ENCODE peak calls at places on chromosome 5, in ten cellular contexts. K is activated CD4-positive, CD25-positive, alpha-beta regulatory T cell; A is fibroblast of mammary gland; O is iris pigment epithelial cell; B is uterus; P is activated naive CD8-positive, alpha-beta T cell treated with anti-CD3 and anti-CD28 coated beads, Interleukin-2, amount 10 ng/mL, durations not matched to agents 7 days and 5 days; J is occipital lobe; V is posterior vena cava; N is stimulated activated CD8-positive, alpha-beta memory T cell treated with anti-CD3 and anti-CD28 coated beads, Interleukin-15, amount 100 ng/mL, for 4 hours; Q is ovary. G is an unnamed sample.
A peak's percentile ranks its signal among the peaks of the same experiment; 100 is the strongest.

GRCh38 chr5:73625905-73626811 is at the start of gene ARHGEF28:
- DNase-seq in K (no peak), A (peak; percentile 38), O (peak; percentile 52), B (peak; percentile 28), P (peak; percentile 39), J (peak; percentile 27), V (no peak), N (peak; percentile 15), Q (peak; percentile 78), G (peak; percentile 81)

GRCh38 chr5:149002053-149002452 is 60.8 kb downstream of the SH3TC2 start:
- DNase-seq in K (no peak), A (peak; percentile 98), O (peak; percentile 99), B (no peak), P (no peak), J (no peak), V (no peak), N (no peak), Q (no peak), G (no peak)

GRCh38 chr5:90201923-90202322 is 207.6 kb downstream of the CETN3 start:
- DNase-seq in K (no peak), A (peak; percentile 48), O (peak; percentile 90), B (no peak), P (no peak), J (no peak), V (no peak), N (no peak), Q (no peak), G (no peak)

GRCh38 chr5:138990986-138991645 is 116.0 kb upstream of the LRRTM2 start:
- DNase-seq in K (no peak), A (no peak), O (no peak), B (no peak), P (no peak), J (no peak), V (no peak), N (no peak), Q (no peak), G (peak; percentile 17)

GRCh38 chr5:179668404-179668803 is 12.4 kb downstream of the CBY3 start:
- DNase-seq in K (no peak), A (peak; percentile 66), O (peak; percentile 67), B (no peak), P (no peak), J (no peak), V (no peak), N (no peak), Q (no peak), G (no peak)

GRCh38 chr5:127216143-127216542 is 74.5 kb upstream of the MEGF10 start:
- DNase-seq in K (no peak), A (no peak), O (no peak), B (no peak), P (no peak), J (no peak), V (no peak), N (no peak), Q (no peak), G (no peak)

GRCh38 chr5:173739741-173740140 is 123.3 kb upstream of the BOD1 start:
- DNase-seq in K (no peak), A (no peak), O (no peak), B (no peak), P (no peak), J (no peak), V (no peak), N (no peak), Q (no peak), G (no peak)

GRCh38 chr5:32058101-32058500 is 116.0 kb downstream of the GOLPH3 start:
- DNase-seq in K (no peak), A (peak; percentile 8), O (peak; percentile 46), B (no peak), P (no peak), J (no peak), V (no peak), N (no peak), Q (no peak), G (no peak)

GRCh38 chr5:150286820-150287219 is 2.8 kb downstream of the CAMK2A start:
- DNase-seq in K (no peak), A (no peak), O (no peak), B (no peak), P (no peak), J (no peak), V (no peak), N (no peak), Q (peak; percentile 8), G (no peak)

GRCh38 chr5:13325765-13326164 is 618.7 kb downstream of the DNAH5 start:
- DNase-seq in K (no peak), A (no peak), O (peak; percentile 5), B (no peak), P (no peak), J (no peak), V (no peak), N (no peak), Q (no peak), G (no peak)

G was measured in coronary artery.